ENCODE peak calls at places on chromosomes 16 and 17, in nine cellular contexts. One of them, this sample, is unnamed. For H3K36me3, the result is how much of the 10 kb centered on the place peaks cover.

GRCh38 chr17:52036416-52036815 is 122.1 kb downstream of the CA10 start:
- DNase-seq in heart left ventricle: no peak
- DNase-seq in adrenal gland: no peak
- DNase-seq in neural progenitor cell: no peak
- DNase-seq in cardiac muscle cell: no peak
- DNase-seq in IMR-90: no peak
- DNase-seq in pancreas: no peak
- DNase-seq in brain microvascular endothelial cell: no peak
- DNase-seq in PC-9: no peak
- DNase-seq in this sample: no peak

GRCh38 chr17:32869345-32870026 is 7.4 kb downstream of the MYO1D start:
- DNase-seq in heart left ventricle: no peak
- DNase-seq in adrenal gland: peak
- DNase-seq in neural progenitor cell: no peak
- DNase-seq in cardiac muscle cell: no peak
- DNase-seq in IMR-90: no peak
- DNase-seq in pancreas: no peak
- DNase-seq in brain microvascular endothelial cell: no peak
- DNase-seq in PC-9: no peak
- DNase-seq in this sample: no peak

GRCh38 chr17:64706224-64707076 is 44.3 kb upstream of the SMURF2 start:
- DNase-seq in heart left ventricle: no peak
- DNase-seq in adrenal gland: no peak
- DNase-seq in neural progenitor cell: no peak
- DNase-seq in cardiac muscle cell: no peak
- DNase-seq in IMR-90: no peak
- DNase-seq in pancreas: no peak
- DNase-seq in brain microvascular endothelial cell: no peak
- DNase-seq in PC-9: peak
- DNase-seq in this sample: no peak

GRCh38 chr17:38663125-38663751 is 11.5 kb downstream of the EPOP start:
- DNase-seq in heart left ventricle: peak
- DNase-seq in adrenal gland: peak
- DNase-seq in neural progenitor cell: peak
- DNase-seq in cardiac muscle cell: peak
- DNase-seq in IMR-90: peak
- DNase-seq in pancreas: peak
- DNase-seq in brain microvascular endothelial cell: peak
- DNase-seq in PC-9: peak
- DNase-seq in this sample: peak

GRCh38 chr16:81521141-81521626 is 76.6 kb downstream of the CMIP start:
- DNase-seq in heart left ventricle: peak
- DNase-seq in adrenal gland: no peak
- DNase-seq in neural progenitor cell: no peak
- DNase-seq in cardiac muscle cell: no peak
- DNase-seq in IMR-90: no peak
- DNase-seq in pancreas: no peak
- DNase-seq in brain microvascular endothelial cell: no peak
- DNase-seq in PC-9: no peak
- DNase-seq in this sample: no peak

GRCh38 chr16:19524866-19525723 is 1.4 kb downstream of the CCP110 start:
- DNase-seq in heart left ventricle: no peak
- DNase-seq in adrenal gland: no peak
- DNase-seq in neural progenitor cell: peak
- DNase-seq in cardiac muscle cell: peak
- DNase-seq in IMR-90: peak
- DNase-seq in pancreas: no peak
- DNase-seq in brain microvascular endothelial cell: no peak
- DNase-seq in PC-9: no peak
- DNase-seq in this sample: no peak

GRCh38 chr16:51035110-51035498 is 116.0 kb downstream of the SALL1 start:
- DNase-seq in heart left ventricle: no peak
- DNase-seq in adrenal gland: no peak
- DNase-seq in neural progenitor cell: no peak
- DNase-seq in cardiac muscle cell: no peak
- DNase-seq in IMR-90: no peak
- DNase-seq in pancreas: no peak
- DNase-seq in brain microvascular endothelial cell: no peak
- DNase-seq in PC-9: no peak
- DNase-seq in this sample: peak

GRCh38 chr17:20046629-20047028 is 37.5 kb downstream of the SPECC1 start:
- DNase-seq in heart left ventricle: no peak
- DNase-seq in adrenal gland: no peak
- DNase-seq in neural progenitor cell: no peak
- DNase-seq in cardiac muscle cell: no peak
- DNase-seq in IMR-90: no peak
- DNase-seq in pancreas: no peak
- DNase-seq in brain microvascular endothelial cell: no peak
- DNase-seq in PC-9: no peak
- DNase-seq in this sample: no peak

GRCh38 chr17:3927628-3928010 is 11.4 kb upstream of the P2RX1 start:
- DNase-seq in heart left ventricle: no peak
- DNase-seq in adrenal gland: no peak
- DNase-seq in neural progenitor cell: no peak
- DNase-seq in cardiac muscle cell: peak
- DNase-seq in IMR-90: no peak
- DNase-seq in pancreas: no peak
- DNase-seq in brain microvascular endothelial cell: no peak
- DNase-seq in PC-9: no peak
- DNase-seq in this sample: no peak

GRCh38 chr17:17605747-17606083 is 14.2 kb upstream of the PEMT start:
- DNase-seq in heart left ventricle: no peak
- DNase-seq in adrenal gland: no peak
- DNase-seq in neural progenitor cell: no peak
- DNase-seq in cardiac muscle cell: peak
- DNase-seq in IMR-90: peak
- DNase-seq in pancreas: no peak
- DNase-seq in brain microvascular endothelial cell: peak
- DNase-seq in PC-9: no peak
- DNase-seq in this sample: no peak

GRCh38 chr17:35898283-35899070 is 18.3 kb upstream of the CCL5 start:
- DNase-seq in heart left ventricle: peak
- DNase-seq in adrenal gland: peak
- DNase-seq in neural progenitor cell: no peak
- DNase-seq in cardiac muscle cell: no peak
- DNase-seq in IMR-90: no peak
- DNase-seq in pancreas: peak
- DNase-seq in brain microvascular endothelial cell: no peak
- DNase-seq in PC-9: no peak
- DNase-seq in this sample: peak

GRCh38 chr17:76446449-76447231 is 6.3 kb downstream of the UBE2O start:
- DNase-seq in heart left ventricle: no peak
- DNase-seq in adrenal gland: peak
- DNase-seq in neural progenitor cell: no peak
- DNase-seq in cardiac muscle cell: peak
- DNase-seq in IMR-90: peak
- DNase-seq in pancreas: no peak
- DNase-seq in brain microvascular endothelial cell: peak
- DNase-seq in PC-9: peak
- DNase-seq in this sample: no peak

DNA sequence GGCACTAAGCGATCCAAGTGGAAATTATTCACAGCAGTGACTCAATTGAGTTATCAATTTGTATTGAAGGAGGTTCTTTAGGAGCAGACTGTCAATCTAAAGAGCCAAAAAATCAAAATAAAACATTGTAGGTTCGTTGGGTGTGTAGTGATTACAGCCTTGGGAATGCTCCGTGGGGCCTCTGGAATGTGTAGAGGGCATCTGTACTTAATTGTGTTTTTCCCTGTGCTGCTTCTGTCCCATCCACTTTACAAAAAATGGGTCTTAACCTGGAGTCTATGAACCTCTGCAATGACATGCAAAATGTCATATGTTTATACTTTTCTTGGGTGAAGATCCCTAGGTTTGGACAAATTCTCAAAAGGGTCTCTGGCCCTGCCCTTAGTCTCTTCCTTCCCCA is 215.1 kb downstream of the CCDC182 start:
- DNase-seq in heart left ventricle: no peak
- DNase-seq in adrenal gland: no peak
- DNase-seq in neural progenitor cell: no peak
- DNase-seq in cardiac muscle cell: no peak
- DNase-seq in IMR-90: no peak
- DNase-seq in pancreas: no peak
- DNase-seq in brain microvascular endothelial cell: no peak
- DNase-seq in PC-9: no peak
- DNase-seq in this sample: no peak
- H3K36me3 ChIP-seq in heart left ventricle: under half
- H3K36me3 ChIP-seq in adrenal gland: under half
- H3K36me3 ChIP-seq in neural progenitor cell: under half
- H3K36me3 ChIP-seq in cardiac muscle cell: under half
- H3K36me3 ChIP-seq in IMR-90: under half
- H3K36me3 ChIP-seq in pancreas: under half
- H3K36me3 ChIP-seq in brain microvascular endothelial cell: under half
- H3K36me3 ChIP-seq in PC-9: under half
- H3K36me3 ChIP-seq in this sample: under half

DNA sequence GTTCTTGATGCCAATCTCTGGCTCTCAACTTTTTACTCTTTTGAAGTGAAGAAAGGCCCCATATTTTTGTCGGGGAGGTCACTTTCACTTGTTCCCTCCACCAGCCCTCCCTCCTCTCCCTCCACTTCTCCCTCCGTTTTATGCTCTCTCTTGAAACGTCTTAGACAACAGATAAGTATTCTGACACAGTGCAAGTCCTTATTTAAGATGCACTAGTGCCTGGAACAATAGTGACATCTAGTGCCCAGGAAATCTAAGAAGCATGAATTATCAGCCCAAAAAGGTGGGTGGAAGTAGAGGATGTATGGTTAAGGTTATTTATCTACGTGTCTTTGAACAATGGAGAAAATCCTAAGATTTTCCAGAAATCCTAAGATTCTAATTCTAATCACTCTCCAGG is 17.9 kb downstream of the PSME3IP1 start:
- DNase-seq in heart left ventricle: no peak
- DNase-seq in adrenal gland: no peak
- DNase-seq in neural progenitor cell: peak
- DNase-seq in cardiac muscle cell: peak
- DNase-seq in IMR-90: peak
- DNase-seq in pancreas: no peak
- DNase-seq in brain microvascular endothelial cell: peak
- DNase-seq in PC-9: peak
- DNase-seq in this sample: no peak
- TF ChIP-seq CTCF in heart left ventricle: peak
- TF ChIP-seq CTCF in adrenal gland: peak
- TF ChIP-seq CTCF in neural progenitor cell: peak
- TF ChIP-seq CTCF in cardiac muscle cell: peak
- TF ChIP-seq CTCF in IMR-90: peak
- TF ChIP-seq CTCF in pancreas: no peak
- TF ChIP-seq CTCF in brain microvascular endothelial cell: peak
- TF ChIP-seq CTCF in PC-9: peak
- TF ChIP-seq CTCF in this sample: peak

GRCh38 chr16:23082161-23082788 is 67.0 kb downstream of the USP31 start:
- DNase-seq in heart left ventricle: peak
- DNase-seq in adrenal gland: no peak
- DNase-seq in neural progenitor cell: no peak
- DNase-seq in cardiac muscle cell: no peak
- DNase-seq in IMR-90: no peak
- DNase-seq in pancreas: no peak
- DNase-seq in brain microvascular endothelial cell: no peak
- DNase-seq in PC-9: no peak
- DNase-seq in this sample: peak
- H3K36me3 ChIP-seq in heart left ventricle: under half
- H3K36me3 ChIP-seq in adrenal gland: under half
- H3K36me3 ChIP-seq in neural progenitor cell: under half
- H3K36me3 ChIP-seq in cardiac muscle cell: under half
- H3K36me3 ChIP-seq in IMR-90: under half
- H3K36me3 ChIP-seq in pancreas: under half
- H3K36me3 ChIP-seq in brain microvascular endothelial cell: under half
- H3K36me3 ChIP-seq in PC-9: under half
- H3K36me3 ChIP-seq in this sample: under half

GRCh38 chr16:1765826-1766225 is 5.5 kb downstream of the NME3 start:
- DNase-seq in heart left ventricle: no peak
- DNase-seq in adrenal gland: no peak
- DNase-seq in neural progenitor cell: no peak
- DNase-seq in cardiac muscle cell: no peak
- DNase-seq in IMR-90: no peak
- DNase-seq in pancreas: no peak
- DNase-seq in brain microvascular endothelial cell: no peak
- DNase-seq in PC-9: no peak
- DNase-seq in this sample: no peak

GRCh38 chr16:1762879-1763520 is 8.3 kb downstream of the NME3 start:
- DNase-seq in heart left ventricle: no peak
- DNase-seq in adrenal gland: no peak
- DNase-seq in neural progenitor cell: peak
- DNase-seq in cardiac muscle cell: no peak
- DNase-seq in IMR-90: no peak
- DNase-seq in pancreas: peak
- DNase-seq in brain microvascular endothelial cell: no peak
- DNase-seq in PC-9: no peak
- DNase-seq in this sample: no peak

GRCh38 chr16:1762196-1762878 is 9.0 kb downstream of the NME3 start:
- DNase-seq in heart left ventricle: no peak
- DNase-seq in adrenal gland: no peak
- DNase-seq in neural progenitor cell: no peak
- DNase-seq in cardiac muscle cell: no peak
- DNase-seq in IMR-90: no peak
- DNase-seq in pancreas: no peak
- DNase-seq in brain microvascular endothelial cell: no peak
- DNase-seq in PC-9: no peak
- DNase-seq in this sample: no peak

GRCh38 chr16:1764971-1765370 is 6.4 kb downstream of the NME3 start:
- DNase-seq in heart left ventricle: no peak
- DNase-seq in adrenal gland: no peak
- DNase-seq in neural progenitor cell: no peak
- DNase-seq in cardiac muscle cell: no peak
- DNase-seq in IMR-90: no peak
- DNase-seq in pancreas: no peak
- DNase-seq in brain microvascular endothelial cell: no peak
- DNase-seq in PC-9: no peak
- DNase-seq in this sample: no peak

GRCh38 chr16:1763521-1764511 is 7.5 kb downstream of the NME3 start:
- DNase-seq in heart left ventricle: no peak
- DNase-seq in adrenal gland: no peak
- DNase-seq in neural progenitor cell: peak
- DNase-seq in cardiac muscle cell: peak
- DNase-seq in IMR-90: no peak
- DNase-seq in pancreas: peak
- DNase-seq in brain microvascular endothelial cell: no peak
- DNase-seq in PC-9: no peak
- DNase-seq in this sample: no peak
- TF ChIP-seq CTCF in heart left ventricle: no peak
- TF ChIP-seq CTCF in adrenal gland: peak
- TF ChIP-seq CTCF in neural progenitor cell: peak
- TF ChIP-seq CTCF in cardiac muscle cell: peak
- TF ChIP-seq CTCF in IMR-90: peak
- TF ChIP-seq CTCF in pancreas: no peak
- TF ChIP-seq CTCF in brain microvascular endothelial cell: peak
- TF ChIP-seq CTCF in PC-9: no peak
- TF ChIP-seq CTCF in this sample: peak

DNA sequence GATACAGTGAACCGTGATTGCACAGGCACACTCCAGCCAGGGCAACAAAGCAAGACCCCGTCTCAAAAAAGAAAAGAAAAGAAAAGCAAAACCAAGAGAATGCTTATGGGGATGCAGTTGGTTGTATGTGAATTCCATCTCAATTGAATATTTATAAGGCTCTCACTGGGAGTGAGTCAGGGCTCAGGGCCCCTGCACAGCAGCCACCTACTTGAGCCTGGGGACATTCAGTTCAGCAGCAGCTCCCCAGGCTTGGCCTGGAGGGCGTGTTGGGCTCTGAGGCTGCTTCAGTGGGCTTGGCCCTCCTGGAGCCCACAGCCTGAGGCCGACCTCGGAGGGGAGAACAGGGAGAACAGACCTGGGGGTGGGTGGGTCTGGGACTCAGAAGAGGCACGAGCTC is 24.6 kb downstream of the ZFPM1 start:
- DNase-seq in heart left ventricle: no peak
- DNase-seq in adrenal gland: no peak
- DNase-seq in neural progenitor cell: no peak
- DNase-seq in cardiac muscle cell: no peak
- DNase-seq in IMR-90: no peak
- DNase-seq in pancreas: no peak
- DNase-seq in brain microvascular endothelial cell: no peak
- DNase-seq in PC-9: no peak
- DNase-seq in this sample: no peak
- H3K36me3 ChIP-seq in heart left ventricle: under half
- H3K36me3 ChIP-seq in adrenal gland: under half
- H3K36me3 ChIP-seq in neural progenitor cell: under half
- H3K36me3 ChIP-seq in cardiac muscle cell: under half
- H3K36me3 ChIP-seq in IMR-90: under half
- H3K36me3 ChIP-seq in pancreas: under half
- H3K36me3 ChIP-seq in brain microvascular endothelial cell: under half
- H3K36me3 ChIP-seq in PC-9: under half
- H3K36me3 ChIP-seq in this sample: under half